ENCODE peak calls at places on chromosomes 2 and 18, in ten cellular contexts. R, N, O, X, A, B, S, U, T and D are unnamed samples.

GRCh38 chr2:102520801-102521200 is 47.8 kb downstream of the SLC9A4 start:
- DNase-seq in T (no peak), A (no peak), R (no peak), O (no peak), S (no peak), X (no peak), N (no peak), U (peak; percentile 30), B (no peak), D (no peak)

GRCh38 chr2:69777778-69778089 is 35.8 kb downstream of the ANXA4 start:
- DNase-seq in A (no peak), B (no peak), R (no peak), N (no peak), S (no peak), X (no peak), O (no peak), U (no peak), T (no peak), D (no peak)

GRCh38 chr2:53460347-53460746 is 307.3 kb upstream of the CHAC2 start:
- DNase-seq in B (peak; percentile 14), R (no peak), X (no peak), A (peak; percentile 4), N (no peak), U (no peak), S (no peak), T (no peak), O (no peak), D (peak; percentile 34)

GRCh38 chr18:6509417-6510198 is 94.9 kb upstream of the L3MBTL4 start:
- DNase-seq in A (no peak), U (no peak), X (no peak), S (no peak), B (no peak), O (peak; percentile 8), T (no peak), R (no peak), N (no peak), D (no peak)

GRCh38 chr18:33201509-33201926 is 239.0 kb downstream of the CCDC178 start:
- DNase-seq in S (no peak), X (peak; percentile 27), R (no peak), O (no peak), T (no peak), N (peak; percentile 53), B (peak; percentile 30), U (peak; percentile 11), A (no peak), D (peak; percentile 38)

GRCh38 chr18:55141318-55141717 is 182.1 kb upstream of the CCDC68 start:
- DNase-seq in S (no peak), O (no peak), N (no peak), X (no peak), U (no peak), T (no peak), B (no peak), R (no peak), A (no peak), D (no peak)

GRCh38 chr2:216312441-216312840 is 59.8 kb downstream of the MARCHF4 start:
- DNase-seq in B (no peak), O (no peak), R (no peak), T (no peak), S (no peak), A (no peak), U (no peak), N (no peak), X (no peak), D (no peak)

GRCh38 chr2:29759342-29759741 is 162.0 kb downstream of the ALK start:
- DNase-seq in U (no peak), T (no peak), S (no peak), A (no peak), X (no peak), R (no peak), O (no peak), N (no peak), B (no peak), D (no peak)

GRCh38 chr2:127048969-127049897 is 57.7 kb downstream of the BIN1 start:
- DNase-seq in N (no peak), A (no peak), O (no peak), R (no peak), U (no peak), S (peak; percentile 5), T (no peak), B (no peak), X (no peak), D (peak; percentile 17)

GRCh38 chr2:105800036-105800755 is 55.5 kb downstream of the NCK2 start:
- DNase-seq in A (no peak), T (no peak), R (no peak), O (no peak), B (peak; percentile 40), U (peak; percentile 63), X (peak; percentile 78), S (no peak), N (no peak), D (no peak)

GRCh38 chr18:54151376-54151775 is 73.1 kb downstream of the MBD2 start:
- DNase-seq in O (no peak), X (no peak), R (no peak), A (no peak), T (no peak), S (no peak), U (no peak), B (no peak), N (no peak), D (no peak)

GRCh38 chr2:98874186-98874689 is 61.8 kb downstream of the CRACDL start:
- DNase-seq in S (no peak), T (no peak), B (no peak), R (no peak), A (no peak), U (no peak), N (no peak), X (no peak), O (no peak), D (no peak)

GRCh38 chr2:216838146-216838545 is 21.7 kb downstream of the TNP1 start:
- DNase-seq in T (no peak), R (no peak), O (no peak), B (no peak), N (no peak), X (no peak), S (no peak), U (peak; percentile 42), A (no peak), D (no peak)

GRCh38 chr18:48994044-48994651 is 43.4 kb upstream of the SMAD7 start:
- DNase-seq in T (no peak), X (peak; percentile 8), O (peak; percentile 34), N (peak; percentile 31), R (no peak), S (no peak), U (peak; percentile 80), A (no peak), B (peak; percentile 93), D (no peak)

GRCh38 chr2:137255345-137255744 is 490.0 kb downstream of the THSD7B start:
- DNase-seq in R (no peak), U (no peak), B (peak; percentile 13), O (no peak), X (no peak), S (no peak), N (no peak), A (no peak), T (no peak), D (no peak)